ENCODE peak calls at places on chromosomes 7 and 10, in eight cellular contexts. One of them, this sample, is unnamed.

GRCh38 chr10:14405076-14406065 is 74.6 kb upstream of the FRMD4A start:
- DNase-seq in GM03348: peak; percentile 79
- DNase-seq in NCI-H774: no peak
- DNase-seq in activated T-cell treated with anti-CD3 and anti-CD28 coated beads for 24 hours: no peak
- DNase-seq in left cardiac atrium: no peak
- DNase-seq in right cardiac atrium: no peak
- DNase-seq in stimulated activated CD4-positive, alpha-beta T cell treated with anti-CD3 and anti-CD28 coated beads, Interleukin-15, amount 100 ng/mL, for 24 hours: no peak
- DNase-seq in fibroblast of lung: peak; percentile 99
- DNase-seq in this sample: no peak

GRCh38 chr7:22627136-22627535 is 99.9 kb upstream of the IL6 start:
- DNase-seq in GM03348: peak; percentile 64
- DNase-seq in NCI-H774: no peak
- DNase-seq in activated T-cell treated with anti-CD3 and anti-CD28 coated beads for 24 hours: no peak
- DNase-seq in left cardiac atrium: no peak
- DNase-seq in right cardiac atrium: no peak
- DNase-seq in stimulated activated CD4-positive, alpha-beta T cell treated with anti-CD3 and anti-CD28 coated beads, Interleukin-15, amount 100 ng/mL, for 24 hours: no peak
- DNase-seq in fibroblast of lung: peak; percentile 93
- DNase-seq in this sample: no peak

GRCh38 chr7:139713061-139713460 is 64.7 kb downstream of the HIPK2 start:
- DNase-seq in GM03348: no peak
- DNase-seq in NCI-H774: no peak
- DNase-seq in activated T-cell treated with anti-CD3 and anti-CD28 coated beads for 24 hours: no peak
- DNase-seq in left cardiac atrium: no peak
- DNase-seq in right cardiac atrium: no peak
- DNase-seq in stimulated activated CD4-positive, alpha-beta T cell treated with anti-CD3 and anti-CD28 coated beads, Interleukin-15, amount 100 ng/mL, for 24 hours: no peak
- DNase-seq in fibroblast of lung: no peak
- DNase-seq in this sample: no peak

GRCh38 chr10:32413513-32413912 is 32.4 kb upstream of the CCDC7 start:
- DNase-seq in GM03348: peak; percentile 77
- DNase-seq in NCI-H774: no peak
- DNase-seq in activated T-cell treated with anti-CD3 and anti-CD28 coated beads for 24 hours: peak; percentile 38
- DNase-seq in left cardiac atrium: no peak
- DNase-seq in right cardiac atrium: no peak
- DNase-seq in stimulated activated CD4-positive, alpha-beta T cell treated with anti-CD3 and anti-CD28 coated beads, Interleukin-15, amount 100 ng/mL, for 24 hours: peak; percentile 69
- DNase-seq in fibroblast of lung: peak; percentile 100
- DNase-seq in this sample: no peak

GRCh38 chr10:69278446-69278963 is at the start of gene HK1:
- DNase-seq in GM03348: peak; percentile 25
- DNase-seq in NCI-H774: no peak
- DNase-seq in activated T-cell treated with anti-CD3 and anti-CD28 coated beads for 24 hours: no peak
- DNase-seq in left cardiac atrium: no peak
- DNase-seq in right cardiac atrium: peak; percentile 17
- DNase-seq in stimulated activated CD4-positive, alpha-beta T cell treated with anti-CD3 and anti-CD28 coated beads, Interleukin-15, amount 100 ng/mL, for 24 hours: no peak
- DNase-seq in fibroblast of lung: peak; percentile 72
- DNase-seq in this sample: no peak

GRCh38 chr10:34584164-34584563 is 230.9 kb downstream of the PARD3 start:
- DNase-seq in GM03348: peak; percentile 64
- DNase-seq in NCI-H774: no peak
- DNase-seq in activated T-cell treated with anti-CD3 and anti-CD28 coated beads for 24 hours: no peak
- DNase-seq in left cardiac atrium: no peak
- DNase-seq in right cardiac atrium: no peak
- DNase-seq in stimulated activated CD4-positive, alpha-beta T cell treated with anti-CD3 and anti-CD28 coated beads, Interleukin-15, amount 100 ng/mL, for 24 hours: no peak
- DNase-seq in fibroblast of lung: peak; percentile 88
- DNase-seq in this sample: no peak

GRCh38 chr7:82382276-82382675 is 61.3 kb downstream of the CACNA2D1 start:
- DNase-seq in GM03348: no peak
- DNase-seq in NCI-H774: no peak
- DNase-seq in activated T-cell treated with anti-CD3 and anti-CD28 coated beads for 24 hours: no peak
- DNase-seq in left cardiac atrium: no peak
- DNase-seq in right cardiac atrium: no peak
- DNase-seq in stimulated activated CD4-positive, alpha-beta T cell treated with anti-CD3 and anti-CD28 coated beads, Interleukin-15, amount 100 ng/mL, for 24 hours: no peak
- DNase-seq in fibroblast of lung: peak; percentile 12
- DNase-seq in this sample: no peak

GRCh38 chr10:480498-480927 is 209.0 kb downstream of the DIP2C start:
- DNase-seq in GM03348: no peak
- DNase-seq in NCI-H774: no peak
- DNase-seq in activated T-cell treated with anti-CD3 and anti-CD28 coated beads for 24 hours: no peak
- DNase-seq in left cardiac atrium: no peak
- DNase-seq in right cardiac atrium: no peak
- DNase-seq in stimulated activated CD4-positive, alpha-beta T cell treated with anti-CD3 and anti-CD28 coated beads, Interleukin-15, amount 100 ng/mL, for 24 hours: no peak
- DNase-seq in fibroblast of lung: no peak
- DNase-seq in this sample: no peak

GRCh38 chr7:157537056-157537455 is 200.3 kb downstream of the DNAJB6 start:
- DNase-seq in GM03348: no peak
- DNase-seq in NCI-H774: no peak
- DNase-seq in activated T-cell treated with anti-CD3 and anti-CD28 coated beads for 24 hours: no peak
- DNase-seq in left cardiac atrium: peak; percentile 5
- DNase-seq in right cardiac atrium: no peak
- DNase-seq in stimulated activated CD4-positive, alpha-beta T cell treated with anti-CD3 and anti-CD28 coated beads, Interleukin-15, amount 100 ng/mL, for 24 hours: no peak
- DNase-seq in fibroblast of lung: no peak
- DNase-seq in this sample: no peak

GRCh38 chr7:45703911-45704682 is 129.9 kb downstream of the ADCY1 start:
- DNase-seq in GM03348: no peak
- DNase-seq in NCI-H774: no peak
- DNase-seq in activated T-cell treated with anti-CD3 and anti-CD28 coated beads for 24 hours: no peak
- DNase-seq in left cardiac atrium: no peak
- DNase-seq in right cardiac atrium: no peak
- DNase-seq in stimulated activated CD4-positive, alpha-beta T cell treated with anti-CD3 and anti-CD28 coated beads, Interleukin-15, amount 100 ng/mL, for 24 hours: no peak
- DNase-seq in fibroblast of lung: no peak
- DNase-seq in this sample: no peak

This sample was measured in D341Med.